ENCODE peak calls at places on chromosomes 2 and 18, in eight cellular contexts. E, D, J, W, X, L, R and Y are unnamed samples.

GRCh38 chr2:226215902-226216503 is 583.6 kb downstream of the IRS1 start:
- DNase-seq in E (peak; percentile 19), D (no peak), J (no peak), W (peak; percentile 74), X (peak; percentile 62), L (peak; percentile 41), R (peak; percentile 15), Y (peak; percentile 54)

GRCh38 chr2:227717687-227718567 is at the start of gene SLC19A3:
- DNase-seq in E (no peak), D (peak; percentile 93), J (peak; percentile 89), W (no peak), X (peak; percentile 97), L (peak; percentile 95), R (peak; percentile 67), Y (peak; percentile 4)

GRCh38 chr2:46246790-46247189 is 50.4 kb upstream of the EPAS1 start:
- DNase-seq in E (no peak), D (no peak), J (no peak), W (no peak), X (no peak), L (no peak), R (no peak), Y (no peak)

GRCh38 chr2:208407667-208408066 is 1.1 kb downstream of the PTH2R start:
- DNase-seq in E (no peak), D (no peak), J (no peak), W (no peak), X (peak; percentile 11), L (no peak), R (peak; percentile 12), Y (peak; percentile 54)

GRCh38 chr2:241942416-241943208 is 73.1 kb downstream of the RTP5 start:
- DNase-seq in E (no peak), D (no peak), J (no peak), W (no peak), X (no peak), L (no peak), R (no peak), Y (no peak)

GRCh38 chr2:233261819-233262555 is 10.5 kb downstream of the ATG16L1 start:
- DNase-seq in E (no peak), D (no peak), J (no peak), W (no peak), X (no peak), L (no peak), R (no peak), Y (no peak)

GRCh38 chr2:149410701-149411484 is 80.5 kb downstream of the LYPD6 start:
- DNase-seq in E (no peak), D (no peak), J (no peak), W (no peak), X (peak; percentile 10), L (no peak), R (peak; percentile 12), Y (peak; percentile 55)

GRCh38 chr18:9516437-9517064 is 41.2 kb downstream of the RALBP1 start:
- DNase-seq in E (no peak), D (no peak), J (no peak), W (no peak), X (peak; percentile 71), L (no peak), R (no peak), Y (peak; percentile 33)

GRCh38 chr2:134819334-134819733 is 19.1 kb upstream of the ACMSD start:
- DNase-seq in E (no peak), D (no peak), J (no peak), W (no peak), X (peak; percentile 5), L (no peak), R (peak; percentile 54), Y (no peak)